ENCODE peak calls at places on chromosomes 11 and 22, in ten cellular contexts. I, P, Z, O, E, S, W, F, X and N are unnamed samples.

GRCh38 chr11:63845305-63845704 is 6.4 kb downstream of the MARK2 start:
- DNase-seq in E (peak), O (no peak), X (no peak), W (no peak), S (no peak), F (no peak), P (no peak), I (peak), Z (no peak), N (no peak)

GRCh38 chr22:17300926-17301325 is 68.3 kb upstream of the CECR2 start:
- DNase-seq in I (no peak), S (no peak), F (no peak), P (no peak), Z (no peak), O (no peak), E (no peak), X (no peak), W (no peak), N (no peak)

GRCh38 chr11:4903484-4903883 is at the start of gene OR51A7:
- DNase-seq in P (no peak), Z (no peak), E (no peak), S (no peak), X (no peak), F (no peak), W (no peak), I (no peak), O (no peak), N (no peak)

GRCh38 chr11:34564807-34565241 is 51.2 kb upstream of the ELF5 start:
- DNase-seq in F (no peak), O (no peak), X (no peak), E (no peak), P (no peak), I (no peak), W (no peak), Z (no peak), S (no peak), N (no peak)

GRCh38 chr11:104870910-104871309 is 27.4 kb downstream of the CASP12 start:
- DNase-seq in E (no peak), W (no peak), P (no peak), S (no peak), I (peak), X (no peak), Z (no peak), O (no peak), F (no peak), N (no peak)

GRCh38 chr11:61054513-61054912 is 47.8 kb upstream of the CD5 start:
- DNase-seq in F (no peak), S (no peak), O (no peak), I (no peak), Z (no peak), X (no peak), W (no peak), E (no peak), P (no peak), N (no peak)

GRCh38 chr11:85628771-85629341 is 463 bp downstream of the TMEM126B start:
- DNase-seq in W (no peak), P (no peak), F (no peak), Z (no peak), I (no peak), O (no peak), X (no peak), S (peak), E (no peak), N (no peak)

GRCh38 chr11:134244593-134244992 is 8.6 kb downstream of the THYN1 start:
- DNase-seq in S (no peak), F (no peak), W (no peak), E (peak), P (no peak), I (peak), X (no peak), O (no peak), Z (no peak), N (peak)

GRCh38 chr11:57214494-57214893 is 22.6 kb downstream of the APLNR start:
- DNase-seq in O (no peak), E (no peak), W (no peak), I (peak), S (no peak), Z (no peak), X (no peak), P (peak), F (no peak), N (no peak)

GRCh38 chr11:33721291-33721840 is 14.9 kb downstream of the CD59 start:
- DNase-seq in F (no peak), E (no peak), P (no peak), X (no peak), S (no peak), Z (no peak), W (no peak), I (peak), O (no peak), N (no peak)

GRCh38 chr22:23075050-23075449 is 4.7 kb downstream of the GNAZ start:
- DNase-seq in S (no peak), Z (no peak), E (no peak), O (no peak), W (no peak), F (no peak), X (no peak), P (no peak), I (no peak), N (no peak)

GRCh38 chr11:110901441-110901840 is 189.2 kb upstream of the ARHGAP20 start:
- DNase-seq in I (no peak), Z (no peak), P (no peak), O (no peak), S (no peak), E (no peak), W (no peak), X (no peak), F (no peak), N (no peak)

GRCh38 chr11:69311767-69312385 is 17.9 kb downstream of the MYEOV start:
- DNase-seq in Z (no peak), S (no peak), I (peak), E (peak), W (no peak), P (no peak), F (no peak), X (no peak), O (no peak), N (peak)

GRCh38 chr11:120539681-120540369 is 28.3 kb downstream of the GRIK4 start:
- DNase-seq in X (no peak), I (peak), F (no peak), E (no peak), P (peak), Z (no peak), W (no peak), O (peak), S (no peak), N (no peak)

GRCh38 chr22:47604563-47604962 is 842.1 kb downstream of the TBC1D22A start:
- DNase-seq in S (no peak), E (no peak), P (no peak), X (no peak), F (no peak), W (no peak), Z (no peak), O (no peak), I (no peak), N (no peak)

GRCh38 chr22:36737776-36738175 is 34.2 kb upstream of the CACNG2 start:
- DNase-seq in E (no peak), I (no peak), W (no peak), S (no peak), O (no peak), F (no peak), Z (no peak), X (no peak), P (no peak), N (no peak)

GRCh38 chr11:122556605-122557004 is 98.9 kb upstream of the UBASH3B start:
- DNase-seq in P (no peak), W (peak), X (no peak), S (no peak), Z (no peak), F (no peak), I (peak), E (no peak), O (peak), N (no peak)

GRCh38 chr11:3049430-3050243 is 7.6 kb downstream of the CARS1 start:
- DNase-seq in S (peak), X (peak), P (peak), W (no peak), F (peak), Z (peak), E (peak), O (peak), I (peak), N (no peak)

GRCh38 chr22:27723708-27724107 is 77.8 kb downstream of the MN1 start:
- DNase-seq in X (no peak), F (no peak), P (no peak), Z (no peak), I (no peak), O (no peak), W (no peak), S (no peak), E (no peak), N (no peak)

GRCh38 chr11:65786786-65787636 is at the start of gene OVOL1:
- DNase-seq in I (no peak), X (no peak), F (no peak), E (no peak), O (peak), S (peak), W (no peak), Z (peak), P (no peak), N (no peak)

GRCh38 chr22:20324139-20324516 is 4.3 kb upstream of the DGCR6L start:
- DNase-seq in I (no peak), W (no peak), S (no peak), Z (no peak), P (no peak), O (no peak), X (no peak), E (no peak), F (no peak), N (no peak)

GRCh38 chr22:34490911-34491310 is 570.6 kb upstream of the LARGE1 start:
- DNase-seq in O (no peak), E (no peak), P (no peak), X (no peak), F (no peak), I (no peak), S (no peak), Z (no peak), W (no peak), N (no peak)

GRCh38 chr22:32802291-32802826 is 854 bp downstream of the TIMP3 start:
- DNase-seq in S (no peak), I (no peak), W (no peak), P (no peak), Z (no peak), X (no peak), F (no peak), E (no peak), O (no peak), N (no peak)

GRCh38 chr22:21768435-21768834 is 32.8 kb upstream of the YPEL1 start:
- DNase-seq in X (no peak), I (no peak), F (no peak), E (no peak), W (no peak), Z (no peak), O (no peak), P (no peak), S (no peak), N (no peak)

GRCh38 chr22:20432244-20432686 is 5.4 kb downstream of the SCARF2 start:
- DNase-seq in S (no peak), I (no peak), O (no peak), P (no peak), Z (no peak), X (no peak), W (no peak), F (no peak), E (no peak), N (no peak)

GRCh38 chr11:124633355-124633754 is 10.7 kb downstream of the TBRG1 start:
- DNase-seq in F (no peak), O (no peak), P (no peak), S (no peak), X (no peak), W (no peak), I (no peak), Z (no peak), E (peak), N (no peak)

GRCh38 chr11:61331636-61332035 is 1.3 kb downstream of the DDB1 start:
- DNase-seq in E (peak), F (no peak), O (no peak), W (no peak), X (no peak), S (no peak), Z (no peak), P (no peak), I (no peak), N (no peak)

GRCh38 chr11:8263769-8264410 is at the start of gene LMO1:
- DNase-seq in I (peak), X (no peak), W (peak), O (peak), S (peak), Z (peak), E (peak), F (peak), P (no peak), N (peak)

GRCh38 chr11:86888164-86888977 is 66.8 kb downstream of the FZD4 start:
- DNase-seq in S (no peak), Z (no peak), E (no peak), I (peak), F (no peak), W (no peak), O (no peak), P (peak), X (no peak), N (no peak)